ENCODE peak calls at places on chromosomes 16 and 17, in four cellular contexts. One of them, this sample, is unnamed.

GRCh38 chr17:17835415-17836249 is 1.2 kb downstream of the SREBF1 start:
- DNase-seq in IMR-90: no peak
- DNase-seq in H9: no peak
- DNase-seq in H1: no peak
- DNase-seq in this sample: no peak

GRCh38 chr16:30605148-30605547 is 5.0 kb downstream of the ZNF689 start:
- DNase-seq in H9: no peak
- DNase-seq in IMR-90: no peak
- DNase-seq in H1: no peak
- DNase-seq in this sample: no peak

GRCh38 chr17:9115446-9116265 is 94.3 kb downstream of the NTN1 start:
- DNase-seq in H1: peak; percentile 41
- DNase-seq in H9: peak; percentile 92
- DNase-seq in IMR-90: peak; percentile 6
- DNase-seq in this sample: peak; percentile 88

GRCh38 chr17:64707077-64707591 is 45.0 kb upstream of the SMURF2 start:
- DNase-seq in H9: peak; percentile 45
- DNase-seq in H1: peak; percentile 49
- DNase-seq in IMR-90: peak; percentile 100
- DNase-seq in this sample: peak; percentile 95

GRCh38 chr16:69831212-69832123 is 69.3 kb downstream of the WWP2 start:
- DNase-seq in H9: no peak
- DNase-seq in H1: no peak
- DNase-seq in IMR-90: peak; percentile 57
- DNase-seq in this sample: no peak

GRCh38 chr17:47872651-47873161 is 21.7 kb upstream of the SP6 start:
- DNase-seq in H9: peak; percentile 78
- DNase-seq in H1: no peak
- DNase-seq in IMR-90: peak; percentile 36
- DNase-seq in this sample: peak; percentile 69

GRCh38 chr16:81053761-81054160 is 18.1 kb downstream of the ATMIN start:
- DNase-seq in IMR-90: no peak
- DNase-seq in H9: no peak
- DNase-seq in H1: no peak
- DNase-seq in this sample: no peak

GRCh38 chr16:10256855-10257641 is 74.8 kb upstream of the GRIN2A start:
- DNase-seq in H9: peak; percentile 75
- DNase-seq in H1: peak; percentile 9
- DNase-seq in IMR-90: no peak
- DNase-seq in this sample: peak; percentile 62

GRCh38 chr17:29004081-29004692 is 1.6 kb downstream of the SEZ6 start:
- DNase-seq in H9: no peak
- DNase-seq in IMR-90: peak; percentile 33
- DNase-seq in H1: no peak
- DNase-seq in this sample: peak; percentile 66

GRCh38 chr16:66881560-66881959 is 1.2 kb downstream of the PDP2 start:
- DNase-seq in H9: no peak
- DNase-seq in IMR-90: no peak
- DNase-seq in H1: no peak
- DNase-seq in this sample: no peak

GRCh38 chr16:66881014-66881417 is 701 bp downstream of the PDP2 start:
- DNase-seq in IMR-90: no peak
- DNase-seq in H1: no peak
- DNase-seq in H9: no peak
- DNase-seq in this sample: no peak

GRCh38 chr16:66882702-66883101 is 2.4 kb downstream of the PDP2 start:
- DNase-seq in H1: no peak
- DNase-seq in H9: no peak
- DNase-seq in IMR-90: no peak
- DNase-seq in this sample: no peak

GRCh38 chr16:66881964-66882508 is 1.7 kb downstream of the PDP2 start:
- DNase-seq in IMR-90: no peak
- DNase-seq in H9: no peak
- DNase-seq in H1: no peak
- DNase-seq in this sample: no peak

DNA sequence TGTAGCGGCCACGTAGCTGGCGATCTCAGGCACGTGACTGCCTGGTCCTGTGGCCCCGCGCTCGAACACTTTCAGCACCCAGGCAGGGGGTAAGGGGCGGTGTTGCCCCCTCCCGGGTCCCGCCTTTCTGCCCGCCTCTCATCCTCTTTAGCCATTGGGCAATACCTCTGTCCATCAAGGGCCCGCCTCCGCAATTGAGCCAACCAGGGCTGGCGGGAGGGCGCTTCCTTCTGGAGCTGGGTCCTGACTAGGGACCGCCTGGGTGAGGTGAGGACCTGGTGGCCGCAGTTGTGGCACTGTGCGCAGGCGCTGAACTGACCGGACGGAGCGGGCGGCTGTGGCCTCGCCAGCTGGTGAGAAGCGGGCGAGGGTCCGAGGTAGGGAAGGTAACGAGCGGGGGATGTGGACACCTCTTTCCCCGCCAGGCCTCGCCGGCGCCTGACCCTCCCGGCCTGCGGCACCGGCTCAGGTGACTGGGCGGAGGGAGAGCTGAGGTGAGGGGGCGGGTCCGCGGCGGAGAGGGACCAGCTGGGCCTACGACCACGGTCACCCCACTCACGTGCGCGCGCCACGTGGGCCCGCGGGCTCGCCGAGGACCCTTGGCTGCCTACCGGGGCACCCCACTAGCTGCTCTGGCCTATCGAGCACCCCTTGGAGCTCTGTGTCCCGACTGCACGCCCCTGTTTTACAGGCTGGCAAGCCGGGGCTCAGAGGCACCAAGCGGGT is at the start of gene PDP2:
- DNase-seq in H1: peak; percentile 92
- DNase-seq in IMR-90: peak; percentile 90
- DNase-seq in H9: peak; percentile 99
- DNase-seq in this sample: peak; percentile 99
- H4K5ac ChIP-seq in H1: peak within 1 kb of the TSS; percentile 83
- H4K5ac ChIP-seq in IMR-90: peak within 1 kb of the TSS; percentile 60
- H4K5ac ChIP-seq in H9: no peak within 1 kb of the TSS
- H4K5ac ChIP-seq in this sample: no peak within 1 kb of the TSS

DNA sequence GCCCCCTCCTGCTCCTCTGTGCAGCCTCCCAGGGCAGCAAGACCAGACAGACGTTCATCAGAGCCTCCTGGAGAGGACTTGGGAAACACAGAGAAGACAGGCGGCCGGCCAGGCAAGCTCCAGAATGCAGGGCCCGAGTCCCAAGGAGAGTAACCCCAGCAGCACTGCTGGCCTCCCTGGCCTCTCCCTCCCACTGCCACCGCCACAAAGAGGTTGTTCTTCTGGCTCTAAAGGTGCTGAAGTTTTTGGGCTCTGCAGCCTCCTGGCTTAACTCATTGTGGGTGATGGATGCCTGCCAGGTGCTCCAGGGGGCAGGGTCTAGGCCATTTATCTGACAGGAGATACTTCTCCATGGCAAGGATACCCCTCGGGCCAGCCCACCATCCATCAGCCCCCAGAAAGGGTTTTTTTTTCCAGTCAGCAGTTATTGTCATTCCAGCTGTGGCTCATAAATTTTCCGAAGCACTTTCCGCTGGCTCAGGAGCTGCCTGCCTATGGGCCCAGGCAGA is 32.0 kb upstream of the MRPS23 start:
- DNase-seq in H1: no peak
- DNase-seq in IMR-90: no peak
- DNase-seq in H9: no peak
- DNase-seq in this sample: no peak
- H4K5ac ChIP-seq in H1: no peak overlapping the region
- H4K5ac ChIP-seq in IMR-90: peak overlapping the region; percentile 59
- H4K5ac ChIP-seq in H9: no peak overlapping the region
- H4K5ac ChIP-seq in this sample: no peak overlapping the region

GRCh38 chr16:67537270-67537635 is 8.6 kb downstream of the RIPOR1 start:
- DNase-seq in H9: peak; percentile 63
- DNase-seq in IMR-90: peak; percentile 36
- DNase-seq in H1: no peak
- DNase-seq in this sample: peak; percentile 62

GRCh38 chr16:67539691-67540635 is 11.3 kb downstream of the RIPOR1 start:
- DNase-seq in IMR-90: no peak
- DNase-seq in H1: no peak
- DNase-seq in H9: no peak
- DNase-seq in this sample: no peak

GRCh38 chr16:67539271-67539670 is 10.6 kb downstream of the RIPOR1 start:
- DNase-seq in IMR-90: no peak
- DNase-seq in H9: no peak
- DNase-seq in H1: no peak
- DNase-seq in this sample: peak; percentile 47

GRCh38 chr16:67537636-67538591 is 9.3 kb downstream of the RIPOR1 start:
- DNase-seq in H9: peak; percentile 50
- DNase-seq in IMR-90: no peak
- DNase-seq in H1: no peak
- DNase-seq in this sample: peak; percentile 45

DNA sequence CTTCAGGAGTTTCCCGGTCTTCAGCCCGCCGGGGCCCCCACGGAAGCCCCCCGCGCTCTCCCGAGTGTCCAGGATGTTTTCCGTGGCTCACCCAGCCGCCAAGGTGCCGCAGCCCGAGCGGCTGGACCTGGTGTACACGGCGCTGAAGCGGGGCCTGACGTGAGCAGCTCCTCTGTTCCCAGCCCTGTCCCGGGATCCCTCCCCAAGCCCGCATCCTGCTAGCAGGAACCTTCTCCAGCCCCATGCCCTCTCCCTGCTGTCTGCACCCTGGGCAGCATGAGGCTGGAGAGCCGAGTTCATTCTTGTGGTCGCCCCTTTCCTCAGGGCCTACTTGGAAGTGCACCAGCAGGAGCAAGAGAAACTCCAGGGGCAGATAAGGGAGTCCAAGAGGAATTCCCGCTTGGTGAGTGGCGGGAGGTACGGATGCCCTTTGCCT is 10.1 kb downstream of the RIPOR1 start:
- DNase-seq in H9: peak; percentile 43
- DNase-seq in H1: no peak
- DNase-seq in IMR-90: peak; percentile 56
- DNase-seq in this sample: peak; percentile 56
- H4K5ac ChIP-seq in H9: no peak overlapping the region
- H4K5ac ChIP-seq in H1: no peak overlapping the region
- H4K5ac ChIP-seq in IMR-90: no peak overlapping the region
- H4K5ac ChIP-seq in this sample: no peak overlapping the region

GRCh38 chr17:73696251-73696650 is 52.0 kb upstream of the SDK2 start:
- DNase-seq in IMR-90: no peak
- DNase-seq in H1: no peak
- DNase-seq in H9: peak; percentile 20
- DNase-seq in this sample: no peak
- H4K5ac ChIP-seq in IMR-90: no peak overlapping the region
- H4K5ac ChIP-seq in H1: no peak overlapping the region
- H4K5ac ChIP-seq in H9: no peak overlapping the region
- H4K5ac ChIP-seq in this sample: no peak overlapping the region

GRCh38 chr16:55825115-55825728 is 7.7 kb downstream of the CES1 start:
- DNase-seq in H9: no peak
- DNase-seq in H1: no peak
- DNase-seq in IMR-90: no peak
- DNase-seq in this sample: no peak
- H4K5ac ChIP-seq in H9: no peak overlapping the region
- H4K5ac ChIP-seq in H1: no peak overlapping the region
- H4K5ac ChIP-seq in IMR-90: no peak overlapping the region
- H4K5ac ChIP-seq in this sample: no peak overlapping the region

DNA sequence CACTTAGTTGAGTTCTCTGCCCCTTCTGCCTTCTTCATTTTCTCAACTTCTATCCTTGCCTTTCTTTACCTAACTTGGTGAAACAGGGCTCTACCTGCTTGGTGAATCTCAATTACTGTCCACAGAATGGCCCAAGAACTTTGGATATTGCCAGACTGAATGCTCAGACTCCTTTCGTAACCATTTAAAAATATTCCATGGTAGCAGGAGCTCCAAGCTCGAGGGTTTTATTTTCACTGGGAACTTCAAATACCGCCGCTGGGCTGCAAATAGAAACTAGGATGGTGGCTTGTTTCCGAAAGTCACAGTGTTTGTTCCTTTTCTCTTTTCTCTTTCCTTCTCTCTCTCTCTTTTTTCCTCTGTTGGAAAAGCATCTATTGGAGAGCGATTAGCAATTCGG is 13.2 kb downstream of the TMEM100 start:
- DNase-seq in IMR-90: no peak
- DNase-seq in H1: no peak
- DNase-seq in H9: no peak
- DNase-seq in this sample: no peak
- H4K5ac ChIP-seq in IMR-90: no peak overlapping the region
- H4K5ac ChIP-seq in H1: no peak overlapping the region
- H4K5ac ChIP-seq in H9: no peak overlapping the region
- H4K5ac ChIP-seq in this sample: no peak overlapping the region

GRCh38 chr17:78237403-78238012 is 6.1 kb downstream of the TMEM235 start:
- DNase-seq in H1: no peak
- DNase-seq in IMR-90: no peak
- DNase-seq in H9: no peak
- DNase-seq in this sample: no peak

GRCh38 chr17:78235885-78236284 is 4.5 kb downstream of the TMEM235 start:
- DNase-seq in H1: no peak
- DNase-seq in IMR-90: no peak
- DNase-seq in H9: no peak
- DNase-seq in this sample: no peak

GRCh38 chr17:78238823-78239488 is 7.5 kb downstream of the TMEM235 start:
- DNase-seq in H9: peak; percentile 43
- DNase-seq in IMR-90: no peak
- DNase-seq in H1: no peak
- DNase-seq in this sample: no peak

GRCh38 chr17:78234261-78234865 is 2.9 kb downstream of the TMEM235 start:
- DNase-seq in H1: no peak
- DNase-seq in IMR-90: no peak
- DNase-seq in H9: peak; percentile 34
- DNase-seq in this sample: no peak

DNA sequence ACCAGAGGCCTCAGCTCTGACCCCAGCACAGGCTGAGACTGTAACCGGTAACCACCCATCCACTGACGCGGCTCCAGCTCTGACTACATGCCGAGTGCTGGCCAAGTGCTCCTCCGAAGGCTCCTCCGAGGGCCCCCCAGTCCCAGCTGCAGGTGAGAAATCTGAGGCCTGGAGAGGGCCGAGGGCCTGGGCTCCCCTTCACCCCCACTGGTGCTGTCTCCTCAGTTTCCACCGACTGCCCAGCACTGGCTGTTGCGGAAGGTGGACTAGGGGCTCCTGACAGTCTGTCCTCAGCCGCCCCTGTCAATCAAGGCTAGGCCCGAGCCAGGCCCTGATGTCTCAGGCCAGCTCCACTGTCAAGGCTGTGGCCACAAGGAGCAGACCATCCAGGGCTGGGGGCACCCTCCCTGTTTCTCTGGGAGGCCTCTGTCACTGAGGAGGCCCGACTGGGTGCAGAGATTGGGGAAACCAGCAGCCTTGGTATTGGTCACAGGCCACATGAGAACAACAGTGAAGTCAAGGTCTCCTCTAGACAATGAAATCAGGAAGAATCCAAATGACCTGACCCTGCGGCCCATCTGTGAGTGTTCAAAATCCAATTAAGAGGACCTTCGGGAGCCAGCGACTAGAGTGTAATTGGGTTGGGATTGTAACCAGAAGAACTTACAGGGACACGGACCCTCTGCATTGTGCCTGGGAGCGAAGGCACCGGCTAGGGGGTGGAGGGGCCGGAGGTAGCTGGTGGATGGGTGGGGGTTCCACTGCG is 5.1 kb downstream of the TMEM235 start:
- DNase-seq in H9: no peak
- DNase-seq in H1: no peak
- DNase-seq in IMR-90: no peak
- DNase-seq in this sample: no peak
- H4K5ac ChIP-seq in H9: no peak overlapping the region
- H4K5ac ChIP-seq in H1: no peak overlapping the region
- H4K5ac ChIP-seq in IMR-90: no peak overlapping the region
- H4K5ac ChIP-seq in this sample: no peak overlapping the region

GRCh38 chr17:27986805-27987684 is 55.4 kb upstream of the NLK start:
- DNase-seq in H1: no peak
- DNase-seq in H9: no peak
- DNase-seq in IMR-90: no peak
- DNase-seq in this sample: no peak
- H4K5ac ChIP-seq in H1: no peak overlapping the region
- H4K5ac ChIP-seq in H9: no peak overlapping the region
- H4K5ac ChIP-seq in IMR-90: no peak overlapping the region
- H4K5ac ChIP-seq in this sample: no peak overlapping the region